ENCODE peak calls at places on chromosome 12, in eight cellular contexts. P, S, W, R, G, N, H and T are unnamed samples.

GRCh38 chr12:87509233-87509820 is 519.9 kb downstream of the C12orf50 start:
- DNase-seq in H (peak), W (no peak), N (no peak), S (no peak), R (no peak), G (peak), P (peak), T (no peak)

GRCh38 chr12:123108682-123109066 is 42.2 kb downstream of the PITPNM2 start:
- DNase-seq in R (no peak), H (no peak), G (no peak), P (no peak), W (no peak), S (no peak), N (no peak), T (no peak)

GRCh38 chr12:16344269-16344668 is 3.2 kb upstream of the MGST1 start:
- DNase-seq in N (no peak), W (no peak), P (no peak), S (no peak), R (no peak), G (no peak), H (no peak), T (no peak)

GRCh38 chr12:114812858-114813761 is 129.1 kb upstream of the TBX3 start:
- DNase-seq in G (peak), R (no peak), S (no peak), P (no peak), H (peak), W (no peak), N (no peak), T (no peak)

GRCh38 chr12:57781241-57781640 is 1.3 kb upstream of the TSFM start:
- DNase-seq in S (no peak), W (no peak), N (no peak), P (no peak), R (no peak), H (no peak), G (no peak), T (no peak)

GRCh38 chr12:40693503-40693863 is 1.2 kb downstream of the CNTN1 start:
- DNase-seq in S (no peak), H (no peak), G (no peak), N (peak), R (no peak), W (no peak), P (peak), T (peak)

GRCh38 chr12:68007466-68007865 is 18.2 kb downstream of the IFNG-AS1 start:
- DNase-seq in W (no peak), N (no peak), P (no peak), S (no peak), H (no peak), R (no peak), G (no peak), T (no peak)

GRCh38 chr12:22828059-22828458 is 203.1 kb downstream of the ETNK1 start:
- DNase-seq in H (no peak), G (no peak), R (no peak), P (no peak), N (no peak), S (no peak), W (no peak), T (no peak)

GRCh38 chr12:122189626-122190475 is 6.9 kb downstream of the LRRC43 start:
- DNase-seq in S (no peak), W (no peak), P (no peak), G (no peak), H (no peak), N (no peak), R (no peak), T (no peak)

GRCh38 chr12:112303004-112303403 is 79.2 kb downstream of the HECTD4 start:
- DNase-seq in P (no peak), N (no peak), G (no peak), S (peak), W (no peak), R (peak), H (no peak), T (no peak)

GRCh38 chr12:121799842-121800693 is 3.7 kb upstream of the SETD1B start:
- DNase-seq in N (peak), S (peak), W (peak), P (peak), R (no peak), G (no peak), H (peak), T (peak)

GRCh38 chr12:43964022-43964421 is 128.1 kb downstream of the TMEM117 start:
- DNase-seq in S (no peak), R (no peak), N (no peak), G (no peak), W (no peak), P (no peak), H (no peak), T (no peak)

GRCh38 chr12:76545486-76545885 is 14.1 kb downstream of the OSBPL8 start:
- DNase-seq in S (no peak), H (no peak), G (no peak), W (no peak), P (no peak), N (no peak), R (no peak), T (no peak)

GRCh38 chr12:32400114-32400672 is 835 bp downstream of the FGD4 start:
- DNase-seq in R (no peak), S (no peak), N (no peak), G (peak), W (no peak), H (peak), P (no peak), T (no peak)

GRCh38 chr12:131347732-131348131 is 363.2 kb upstream of the SFSWAP start:
- DNase-seq in S (no peak), G (no peak), P (no peak), R (no peak), H (no peak), N (no peak), W (no peak), T (no peak)

GRCh38 chr12:110039085-110039807 is 9.1 kb downstream of the C12orf76 start:
- DNase-seq in S (peak), G (peak), R (no peak), W (no peak), N (no peak), P (peak), H (peak), T (no peak)

GRCh38 chr12:107377596-107378385 is 284.4 kb upstream of the CRY1 start:
- DNase-seq in N (no peak), S (no peak), W (no peak), P (no peak), G (no peak), R (no peak), H (no peak), T (no peak)

GRCh38 chr12:38144601-38145436 is 171.8 kb upstream of the ALG10B start:
- DNase-seq in G (no peak), S (no peak), R (no peak), H (no peak), W (no peak), P (no peak), N (no peak), T (no peak)

GRCh38 chr12:51822956-51823355 is 25.6 kb downstream of the FIGNL2 start:
- DNase-seq in N (no peak), H (no peak), S (no peak), R (no peak), G (no peak), P (no peak), W (no peak), T (no peak)

GRCh38 chr12:88578821-88579518 is 1.3 kb downstream of the KITLG start:
- DNase-seq in W (no peak), N (no peak), R (no peak), G (peak), S (no peak), P (peak), H (peak), T (no peak)

GRCh38 chr12:50394469-50395029 is 1.9 kb downstream of the FAM186A start:
- DNase-seq in N (no peak), R (no peak), P (no peak), G (no peak), W (no peak), H (no peak), S (no peak), T (no peak)

GRCh38 chr12:64273527-64274403 is 51.7 kb upstream of the KICS2 start:
- DNase-seq in G (no peak), N (no peak), P (peak), H (peak), W (no peak), S (no peak), R (no peak), T (no peak)

GRCh38 chr12:116630762-116631161 is 71.6 kb downstream of the MAP1LC3B2 start:
- DNase-seq in W (no peak), N (no peak), P (no peak), G (no peak), R (no peak), H (no peak), S (no peak), T (no peak)

GRCh38 chr12:94074970-94075695 is 73.2 kb upstream of the PLXNC1 start:
- DNase-seq in N (peak), H (peak), G (no peak), R (no peak), S (no peak), P (peak), W (no peak), T (no peak)

GRCh38 chr12:98402081-98402480 is 113.3 kb upstream of the TMPO start:
- DNase-seq in P (no peak), N (no peak), W (no peak), H (no peak), R (no peak), S (no peak), G (no peak), T (no peak)

GRCh38 chr12:22312336-22312735 is 22.2 kb downstream of the ST8SIA1 start:
- DNase-seq in S (no peak), H (no peak), N (peak), R (no peak), G (no peak), W (no peak), P (no peak), T (peak)

GRCh38 chr12:110256780-110257431 is 24.1 kb upstream of the ATP2A2 start:
- DNase-seq in P (no peak), G (no peak), S (no peak), H (no peak), R (no peak), N (no peak), W (no peak), T (no peak)